ENCODE peak calls at places on chromosomes 11 and 22, in five cellular contexts. C is uterus, V is HepG2, D is ovary, L is body of pancreas. Y is an unnamed sample.

GRCh38 chr11:48669146-48669545 is 180.6 kb downstream of the OR4A47 start:
- DNase-seq in C (no peak), V (no peak), D (no peak), L (no peak), Y (no peak)

GRCh38 chr11:77690649-77691048 is 53.1 kb upstream of the CLNS1A start:
- DNase-seq in C (no peak), V (no peak), D (no peak), L (no peak), Y (no peak)

GRCh38 chr11:130129922-130130321 is 29.7 kb upstream of the ST14 start:
- DNase-seq in C (no peak), V (peak), D (no peak), L (no peak), Y (no peak)

GRCh38 chr22:50568626-50569025 is 5.9 kb upstream of the SYCE3 start:
- DNase-seq in C (no peak), V (peak), D (no peak), L (peak), Y (peak)

GRCh38 chr11:46408407-46408986 is 16.9 kb upstream of the CHRM4 start:
- DNase-seq in C (no peak), V (no peak), D (no peak), L (no peak), Y (no peak)

GRCh38 chr22:46183733-46184132 is 33.4 kb downstream of the PPARA start:
- DNase-seq in C (no peak), V (no peak), D (no peak), L (no peak), Y (no peak)

GRCh38 chr11:85589373-85589772 is 37.8 kb downstream of the DLG2 start:
- DNase-seq in C (no peak), V (no peak), D (no peak), L (no peak), Y (no peak)

GRCh38 chr22:48567213-48567975 is 1260.3 kb downstream of the BRD1 start:
- DNase-seq in C (no peak), V (no peak), D (no peak), L (no peak), Y (no peak)

GRCh38 chr11:111845256-111846028 is 25.9 kb downstream of the ALG9 start:
- DNase-seq in C (no peak), V (no peak), D (no peak), L (no peak), Y (no peak)

GRCh38 chr11:45603930-45604682 is 61.3 kb downstream of the CHST1 start:
- DNase-seq in C (peak), V (no peak), D (no peak), L (no peak), Y (no peak)

GRCh38 chr11:84648413-84648812 is 978.7 kb downstream of the DLG2 start:
- DNase-seq in C (no peak), V (no peak), D (no peak), L (no peak), Y (no peak)

GRCh38 chr22:50144005-50144614 is 26.4 kb upstream of the PANX2 start:
- DNase-seq in C (peak), V (no peak), D (no peak), L (no peak), Y (no peak)

GRCh38 chr11:1670928-1671371 is 26.0 kb upstream of the KRTAP5-6 start:
- DNase-seq in C (no peak), V (no peak), D (no peak), L (no peak), Y (no peak)

GRCh38 chr11:61392991-61393595 is 706 bp downstream of the TMEM216 start:
- DNase-seq in C (no peak), V (no peak), D (no peak), L (no peak), Y (no peak)

GRCh38 chr11:18750944-18751343 is 25.0 kb upstream of the IGSF22 start:
- DNase-seq in C (no peak), V (no peak), D (no peak), L (no peak), Y (no peak)

GRCh38 chr11:8871283-8871775 is 39.7 kb upstream of the AKIP1 start:
- DNase-seq in C (peak), V (peak), D (peak), L (peak), Y (peak)

GRCh38 chr22:30196141-30196866 is 50.3 kb downstream of the LIF start:
- DNase-seq in C (peak), V (peak), D (no peak), L (peak), Y (peak)

GRCh38 chr11:6843670-6844069 is 1.8 kb upstream of the OR10A5 start:
- DNase-seq in C (no peak), V (no peak), D (no peak), L (no peak), Y (no peak)

GRCh38 chr11:92306966-92307504 is 82.4 kb downstream of the FAT3 start:
- DNase-seq in C (no peak), V (no peak), D (no peak), L (no peak), Y (no peak)

GRCh38 chr11:71298761-71299181 is 46.4 kb upstream of the SHANK2 start:
- DNase-seq in C (no peak), V (no peak), D (no peak), L (no peak), Y (peak)

GRCh38 chr11:74754507-74755255 is 6.0 kb downstream of the RNF169 start:
- DNase-seq in C (no peak), V (no peak), D (no peak), L (no peak), Y (no peak)
- H3K27ac ChIP-seq in C (peak), V (no peak), D (no peak), L (no peak), Y (peak)

DNA sequence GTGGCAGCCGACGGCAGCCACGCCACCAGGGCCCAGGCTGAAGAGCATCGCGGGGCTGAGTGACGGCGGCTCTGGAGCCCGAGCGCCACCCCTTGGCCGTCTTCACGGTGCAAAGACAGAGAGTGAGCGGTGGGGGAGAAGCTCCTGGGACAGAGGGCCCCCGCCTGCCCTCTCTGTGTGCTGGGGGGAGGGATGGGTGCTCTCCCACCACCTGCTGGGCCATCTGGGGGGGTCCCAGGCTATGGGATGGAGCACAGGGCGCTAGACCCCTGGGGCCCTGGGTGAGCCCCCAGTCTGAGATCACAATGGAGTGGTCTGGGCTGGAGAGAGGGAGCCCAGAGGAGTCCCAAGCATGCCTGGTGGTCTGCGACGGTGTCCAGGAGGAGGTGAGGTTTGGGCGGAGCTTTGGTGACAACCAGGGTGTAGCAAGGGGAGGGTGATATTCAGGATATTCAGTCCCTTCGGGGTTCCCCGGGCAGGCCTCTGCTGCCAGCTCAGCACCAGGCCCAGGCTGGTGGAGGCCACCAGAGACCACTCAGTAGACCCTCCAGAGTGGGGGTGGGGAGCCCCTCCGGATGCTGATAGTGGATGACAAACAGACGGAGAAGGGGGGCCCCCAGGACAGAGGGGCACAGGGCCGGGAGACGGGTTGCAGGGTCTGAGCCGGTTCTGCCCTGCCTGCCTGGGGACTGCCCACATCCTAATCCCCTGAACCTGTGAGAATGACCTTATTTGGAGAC is 78.1 kb upstream of the PRR5 start:
- DNase-seq in C (no peak), V (no peak), D (no peak), L (no peak), Y (no peak)
- TF ChIP-seq CTCF in C (no peak), V (peak), D (no peak), L (no peak), Y (no peak)

GRCh38 chr11:2898366-2899079 is 12.9 kb upstream of the CDKN1C start:
- DNase-seq in C (peak), V (peak), D (no peak), L (peak), Y (peak)
- H3K27ac ChIP-seq in C (peak), V (no peak), D (no peak), L (no peak), Y (peak)

DNA sequence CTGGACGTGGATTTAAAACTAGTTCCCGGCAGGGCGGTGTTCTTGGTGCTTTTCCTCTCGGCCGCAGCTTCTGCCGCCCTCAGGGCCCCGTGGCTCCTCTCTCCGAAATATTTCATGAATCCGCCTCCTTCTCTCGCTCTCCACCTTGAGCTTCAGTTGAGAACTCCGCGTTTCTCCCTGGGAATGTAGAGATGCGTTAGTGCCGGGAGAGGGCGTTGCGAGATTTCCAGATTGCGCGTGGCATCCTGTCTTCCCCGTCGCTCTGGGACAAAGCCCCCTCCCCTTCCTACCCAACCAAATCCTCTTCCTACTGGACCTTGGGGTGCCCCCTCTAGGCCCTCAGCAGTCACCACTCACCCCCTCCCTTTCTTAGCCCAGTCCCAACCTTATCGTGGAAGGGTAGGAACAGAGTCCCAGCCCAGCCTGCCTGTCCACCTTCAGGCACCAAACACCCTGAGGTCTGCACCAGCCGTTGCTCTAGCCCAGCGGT is 15.5 kb upstream of the RAC2 start:
- DNase-seq in C (no peak), V (no peak), D (no peak), L (no peak), Y (no peak)
- TF ChIP-seq CTCF in C (no peak), V (no peak), D (no peak), L (peak), Y (no peak)

DNA sequence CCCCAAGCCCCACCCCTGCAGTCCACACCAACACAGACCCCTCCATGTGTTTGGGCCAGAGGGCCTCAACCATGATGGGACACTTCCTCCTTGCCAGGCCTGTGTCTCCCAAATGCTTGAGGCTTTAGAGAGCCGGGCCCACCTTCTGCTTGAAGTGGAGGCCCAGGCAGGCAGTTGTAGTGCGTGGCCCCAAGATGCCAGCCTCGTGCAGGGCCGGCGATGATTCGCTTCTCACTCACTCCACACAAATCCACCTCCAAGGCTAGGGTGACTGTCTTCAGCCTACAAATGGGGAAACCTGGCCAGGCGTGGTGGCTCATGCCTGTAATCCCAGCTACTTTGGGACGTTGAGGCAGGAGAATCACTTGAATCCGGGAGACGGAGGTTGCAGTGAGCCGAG is 5.7 kb downstream of the PRR5 start:
- DNase-seq in C (no peak), V (no peak), D (no peak), L (no peak), Y (no peak)
- H3K27ac ChIP-seq in C (no peak), V (no peak), D (no peak), L (no peak), Y (no peak)

GRCh38 chr22:43152001-43152354 is 619 bp downstream of the TSPO start:
- DNase-seq in C (no peak), V (no peak), D (no peak), L (no peak), Y (no peak)
- TF ChIP-seq CTCF in C (no peak), V (no peak), D (no peak), L (no peak), Y (no peak)

DNA sequence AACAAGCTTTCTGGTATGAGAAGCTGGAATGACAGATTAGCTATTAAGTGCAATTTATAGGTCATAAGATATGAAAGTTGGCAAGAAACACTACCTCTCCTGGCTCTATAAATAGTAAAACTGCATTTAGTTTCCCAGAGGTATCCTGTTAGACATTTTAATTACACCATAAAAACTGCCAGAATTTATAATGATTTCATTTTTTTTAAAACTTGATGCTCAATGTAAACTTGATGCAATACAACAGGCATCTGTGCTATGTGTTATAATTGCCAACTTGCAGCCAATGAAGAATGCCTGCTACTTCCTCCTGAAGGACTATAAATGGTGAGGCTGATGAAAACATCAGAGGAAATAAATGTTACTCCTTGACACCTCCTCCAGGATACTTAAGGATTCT is 262.3 kb upstream of the PITPNB start:
- DNase-seq in C (no peak), V (no peak), D (no peak), L (no peak), Y (no peak)
- H3K27ac ChIP-seq in C (peak), V (no peak), D (no peak), L (no peak), Y (no peak)

GRCh38 chr11:12123177-12123576 is 12.8 kb downstream of the MICAL2 start:
- DNase-seq in C (no peak), V (no peak), D (no peak), L (no peak), Y (no peak)

GRCh38 chr11:12122083-12122482 is 11.7 kb downstream of the MICAL2 start:
- DNase-seq in C (no peak), V (peak), D (no peak), L (peak), Y (no peak)

GRCh38 chr11:12120031-12121008 is 9.9 kb downstream of the MICAL2 start:
- DNase-seq in C (no peak), V (peak), D (no peak), L (no peak), Y (no peak)

GRCh38 chr11:12121011-12121410 is 10.6 kb downstream of the MICAL2 start:
- DNase-seq in C (no peak), V (no peak), D (no peak), L (no peak), Y (no peak)

DNA sequence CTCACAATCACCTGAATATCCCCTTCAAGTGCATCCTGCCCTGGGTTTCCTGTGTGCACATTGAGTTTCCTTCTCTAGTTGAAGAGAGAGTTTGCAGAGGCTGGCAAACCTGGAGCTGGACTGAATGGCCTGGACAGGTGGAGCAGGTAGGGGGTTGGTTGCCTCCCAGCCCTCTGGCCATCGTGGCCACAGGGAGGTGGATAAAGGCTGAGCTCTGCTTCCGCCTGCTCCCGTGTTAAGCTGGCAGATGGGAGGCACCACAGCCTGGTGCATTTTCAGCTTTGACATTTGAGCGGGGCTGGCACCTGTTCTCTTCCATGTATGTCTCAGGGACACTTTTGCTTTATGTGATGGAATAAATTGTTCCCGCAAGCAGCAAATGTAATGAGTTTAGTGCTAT is 11.1 kb downstream of the MICAL2 start:
- DNase-seq in C (no peak), V (no peak), D (no peak), L (no peak), Y (no peak)
- TF ChIP-seq CTCF in C (no peak), V (no peak), D (no peak), L (no peak), Y (no peak)

GRCh38 chr11:10181811-10182210 is 112.2 kb downstream of the SBF2 start:
- DNase-seq in C (no peak), V (peak), D (no peak), L (no peak), Y (no peak)
- H3K27ac ChIP-seq in C (no peak), V (no peak), D (no peak), L (no peak), Y (no peak)

Y was measured in stomach.